ENCODE peak calls at places on chromosome 18, in six cellular contexts. E is CD8-positive, alpha-beta T cell; H is GM12865; J is K562; N is prostate gland; I is BE2C. T is an unnamed sample.

GRCh38 chr18:62524443-62525200 is 1.8 kb downstream of the ZCCHC2 start:
- DNase-seq in E (peak), H (peak), I (peak), N (peak), J (peak), T (peak)

GRCh38 chr18:79511671-79512301 is 116.1 kb downstream of the NFATC1 start:
- DNase-seq in I (no peak), N (no peak), E (peak), H (no peak), J (no peak), T (peak)

GRCh38 chr18:55048892-55049291 is 89.6 kb upstream of the CCDC68 start:
- DNase-seq in H (no peak), J (no peak), E (no peak), I (no peak), N (no peak), T (no peak)

GRCh38 chr18:69402219-69402989 is 1.7 kb downstream of the DOK6 start:
- DNase-seq in N (no peak), J (no peak), E (no peak), I (no peak), H (no peak), T (no peak)

GRCh38 chr18:80159713-80160636 is 50.9 kb downstream of the ADNP2 start:
- DNase-seq in I (no peak), E (peak), N (no peak), H (peak), J (no peak), T (no peak)

GRCh38 chr18:7740815-7741214 is 173.7 kb downstream of the PTPRM start:
- DNase-seq in E (no peak), H (no peak), I (no peak), J (no peak), N (no peak), T (no peak)

GRCh38 chr18:48838921-48839818 is 111.6 kb downstream of the SMAD7 start:
- DNase-seq in H (no peak), E (peak), N (no peak), I (peak), J (no peak), T (peak)

GRCh38 chr18:25019086-25019860 is 332.7 kb downstream of the ZNF521 start:
- DNase-seq in E (no peak), I (no peak), N (no peak), H (no peak), J (no peak), T (no peak)

GRCh38 chr18:26963292-26963691 is 97.8 kb upstream of the AQP4 start:
- DNase-seq in J (no peak), N (no peak), I (no peak), H (no peak), E (no peak), T (no peak)

GRCh38 chr18:36143391-36143790 is 13.7 kb downstream of the ELP2 start:
- DNase-seq in I (no peak), N (no peak), E (no peak), H (no peak), J (no peak), T (no peak)

GRCh38 chr18:47519277-47519676 is 267.8 kb upstream of the SKOR2 start:
- DNase-seq in E (no peak), N (no peak), J (no peak), I (no peak), H (no peak), T (no peak)

DNA sequence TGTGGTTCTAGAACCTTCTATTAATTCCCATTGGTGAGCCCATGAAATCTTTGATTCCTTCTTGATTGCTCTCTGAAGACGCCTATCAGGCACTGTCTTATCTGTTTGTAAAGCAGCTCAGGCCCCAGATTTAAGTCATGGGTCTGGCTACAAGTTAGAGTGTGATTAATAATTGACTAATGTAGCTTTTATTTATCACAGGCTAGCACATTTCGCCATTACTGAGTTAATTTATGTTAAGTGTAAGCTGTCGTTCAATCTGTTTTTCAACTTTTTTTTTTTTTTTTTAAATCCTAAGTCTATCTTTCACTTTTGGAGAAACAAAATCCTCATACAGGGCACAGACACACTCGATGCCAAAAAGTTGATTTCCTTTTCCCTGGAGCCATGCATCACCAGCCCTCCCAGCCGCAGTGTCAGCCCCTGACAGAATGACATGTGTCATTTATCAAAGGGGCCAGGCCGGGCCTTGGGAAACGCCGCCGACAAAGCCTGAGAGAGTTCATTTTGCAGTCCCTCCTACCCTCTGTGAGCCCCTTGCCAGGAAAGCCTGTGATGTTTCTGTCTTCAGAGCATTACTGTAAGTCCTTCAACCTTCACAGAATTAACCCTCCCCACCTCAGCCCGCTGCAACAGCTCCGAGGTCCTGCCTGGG is 15.8 kb downstream of the TSHZ1 start:
- DNase-seq in J (no peak), N (no peak), I (peak), H (no peak), E (no peak), T (peak)
- H3K4me3 ChIP-seq in J (no peak), N (no peak), I (no peak), H (no peak), E (no peak), T (no peak)

DNA sequence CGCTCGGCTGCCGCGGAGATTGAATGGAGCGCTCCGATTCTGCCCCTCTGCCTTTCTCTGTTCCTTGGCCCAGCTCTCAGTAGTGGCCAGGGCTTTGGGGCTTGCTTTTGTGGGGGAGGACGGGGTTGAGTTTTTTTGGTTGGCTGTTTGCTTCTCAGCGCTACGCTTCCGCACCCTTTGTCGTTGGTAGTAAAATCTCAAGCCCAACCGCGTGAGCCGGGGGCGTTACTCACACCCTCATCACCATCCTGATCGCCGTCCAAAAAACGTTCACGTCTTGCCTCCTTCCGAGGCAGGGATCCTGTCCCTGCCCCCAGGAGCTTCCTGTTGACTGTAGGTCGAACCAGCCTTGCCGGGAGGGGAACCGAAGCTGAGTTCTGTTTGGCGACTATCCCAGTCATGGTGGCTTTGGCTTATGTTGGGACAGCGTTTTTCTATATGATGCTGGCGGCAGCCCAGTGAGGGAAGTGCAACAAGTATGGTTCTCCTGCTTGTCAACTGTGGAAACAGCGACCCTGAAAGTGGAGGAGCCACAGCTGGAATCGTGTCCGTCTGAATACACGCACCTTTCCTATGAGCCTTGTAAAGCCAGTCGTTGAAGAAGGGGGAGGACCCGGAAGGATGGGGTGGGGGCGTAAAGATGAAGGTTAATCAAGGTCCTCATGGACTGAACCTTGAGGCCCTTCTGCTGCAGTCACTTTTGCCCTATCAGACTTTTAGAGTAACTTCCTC is 797 bp upstream of the YES1 start:
- DNase-seq in J (peak), N (peak), E (peak), I (no peak), H (peak), T (peak)
- TF ChIP-seq CTCF in J (no peak), N (no peak), E (no peak), I (no peak), H (no peak), T (no peak)

GRCh38 chr18:58043452-58044369 is at the start of gene NEDD4L:
- DNase-seq in E (peak), I (peak), J (peak), N (peak), H (peak), T (peak)

GRCh38 chr18:58045265-58046086 is 1.4 kb downstream of the NEDD4L start:
- DNase-seq in H (peak), I (peak), N (peak), E (peak), J (no peak), T (peak)

GRCh38 chr18:58044370-58045264 is 591 bp downstream of the NEDD4L start:
- DNase-seq in N (peak), H (peak), E (peak), I (peak), J (peak), T (peak)

GRCh38 chr18:58041633-58042032 is 2.4 kb upstream of the NEDD4L start:
- DNase-seq in E (no peak), I (peak), H (no peak), N (no peak), J (peak), T (no peak)

GRCh38 chr18:58042826-58043362 is 1.1 kb upstream of the NEDD4L start:
- DNase-seq in H (peak), N (no peak), E (peak), J (no peak), I (no peak), T (no peak)
- H3K4me3 ChIP-seq in H (peak), N (peak), E (peak), J (peak), I (peak), T (peak)

GRCh38 chr18:53944721-53945120 is 279.7 kb downstream of the MBD2 start:
- DNase-seq in J (no peak), I (no peak), E (no peak), H (peak), N (no peak), T (no peak)

GRCh38 chr18:53952700-53953099 is 271.8 kb downstream of the MBD2 start:
- DNase-seq in I (no peak), J (no peak), E (no peak), N (no peak), H (peak), T (no peak)

GRCh38 chr18:53947092-53947640 is 277.3 kb downstream of the MBD2 start:
- DNase-seq in E (no peak), N (no peak), J (no peak), H (no peak), I (no peak), T (no peak)

GRCh38 chr18:53946561-53946960 is 277.9 kb downstream of the MBD2 start:
- DNase-seq in J (no peak), N (no peak), E (no peak), H (no peak), I (no peak), T (no peak)

GRCh38 chr18:53950545-53950944 is 273.9 kb downstream of the MBD2 start:
- DNase-seq in J (no peak), E (no peak), N (no peak), I (no peak), H (no peak), T (no peak)
- TF ChIP-seq CTCF in J (no peak), E (no peak), N (no peak), I (no peak), H (no peak), T (no peak)

T was measured in WERI-Rb-1.